ENCODE peak calls at places on chromosomes 4 and X, in eight cellular contexts. B, V, P, A, W, J, D and S are unnamed samples.

GRCh38 chr4:11698033-11698432 is 269.3 kb upstream of the HS3ST1 start:
- DNase-seq in B (no peak), V (no peak), P (no peak), A (no peak), W (no peak), J (peak), D (no peak), S (no peak)

GRCh38 chrX:11792461-11793421 is 34.7 kb downstream of the MSL3 start:
- DNase-seq in B (peak), V (no peak), P (no peak), A (peak), W (no peak), J (peak), D (no peak), S (no peak)

GRCh38 chr4:102620697-102621497 is 119.7 kb downstream of the NFKB1 start:
- DNase-seq in B (peak), V (no peak), P (no peak), A (peak), W (no peak), J (peak), D (no peak), S (no peak)

GRCh38 chr4:103915224-103915869 is 195.6 kb upstream of the TACR3 start:
- DNase-seq in B (peak), V (no peak), P (no peak), A (peak), W (no peak), J (no peak), D (no peak), S (no peak)

GRCh38 chrX:17564689-17565409 is 172.4 kb upstream of the SCML1 start:
- DNase-seq in B (no peak), V (no peak), P (peak), A (no peak), W (no peak), J (no peak), D (peak), S (no peak)

GRCh38 chrX:45517090-45517973 is 316.7 kb upstream of the DIPK2B start:
- DNase-seq in B (peak), V (no peak), P (no peak), A (no peak), W (no peak), J (no peak), D (no peak), S (no peak)

GRCh38 chr4:110618091-110619000 is 4.5 kb downstream of the PITX2 start:
- DNase-seq in B (peak), V (peak), P (no peak), A (no peak), W (peak), J (no peak), D (peak), S (no peak)

GRCh38 chr4:101031971-101032370 is 315.4 kb downstream of the PPP3CA start:
- DNase-seq in B (no peak), V (no peak), P (no peak), A (no peak), W (peak), J (no peak), D (no peak), S (no peak)

GRCh38 chr4:30727409-30727808 is 7.2 kb downstream of the PCDH7 start:
- DNase-seq in B (no peak), V (no peak), P (no peak), A (no peak), W (no peak), J (no peak), D (no peak), S (no peak)

GRCh38 chr4:5638976-5639375 is 69.4 kb downstream of the EVC2 start:
- DNase-seq in B (peak), V (no peak), P (no peak), A (no peak), W (no peak), J (no peak), D (no peak), S (no peak)

GRCh38 chr4:82415922-82416365 is 14.3 kb downstream of the HNRNPDL start:
- DNase-seq in B (no peak), V (no peak), P (no peak), A (no peak), W (no peak), J (no peak), D (no peak), S (no peak)

GRCh38 chr4:174828845-174829701 is at the start of gene GLRA3:
- DNase-seq in B (peak), V (peak), P (peak), A (peak), W (peak), J (peak), D (peak), S (no peak)

GRCh38 chrX:154368630-154369452 is 5.6 kb downstream of the FLNA start:
- DNase-seq in B (peak), V (peak), P (peak), A (peak), W (peak), J (peak), D (peak), S (peak)

GRCh38 chr4:152512483-152512882 is 23.4 kb downstream of the FBXW7 start:
- DNase-seq in B (no peak), V (no peak), P (no peak), A (no peak), W (no peak), J (no peak), D (no peak), S (no peak)

GRCh38 chr4:78149737-78150136 is 92.6 kb downstream of the FRAS1 start:
- DNase-seq in B (no peak), V (no peak), P (no peak), A (no peak), W (peak), J (no peak), D (no peak), S (no peak)

GRCh38 chrX:45743081-45743533 is 542.4 kb upstream of the DIPK2B start:
- DNase-seq in B (peak), V (no peak), P (no peak), A (no peak), W (peak), J (no peak), D (no peak), S (no peak)

GRCh38 chr4:77308843-77309242 is 151.8 kb downstream of the CCNG2 start:
- DNase-seq in B (peak), V (no peak), P (no peak), A (peak), W (no peak), J (no peak), D (no peak), S (no peak)

GRCh38 chrX:71227370-71228062 is 4.5 kb downstream of the GJB1 start:
- DNase-seq in B (no peak), V (no peak), P (no peak), A (no peak), W (no peak), J (no peak), D (no peak), S (no peak)

GRCh38 chr4:116361782-116362181 is 723.6 kb downstream of the TRAM1L1 start:
- DNase-seq in B (no peak), V (no peak), P (no peak), A (no peak), W (no peak), J (no peak), D (no peak), S (no peak)

GRCh38 chrX:106300239-106300638 is 132.1 kb downstream of the PWWP3B start:
- DNase-seq in B (peak), V (no peak), P (no peak), A (no peak), W (no peak), J (no peak), D (no peak), S (no peak)

GRCh38 chr4:76235915-76236314 is 15.6 kb upstream of the FAM47E start:
- DNase-seq in B (peak), V (no peak), P (no peak), A (no peak), W (no peak), J (no peak), D (no peak), S (no peak)

GRCh38 chrX:145405012-145405411 is 157.7 kb downstream of the SPANXN1 start:
- DNase-seq in B (peak), V (no peak), P (no peak), A (peak), W (peak), J (no peak), D (no peak), S (no peak)

GRCh38 chr4:78057135-78057599 is at the start of gene FRAS1:
- DNase-seq in B (peak), V (peak), P (peak), A (peak), W (peak), J (no peak), D (peak), S (no peak)

GRCh38 chr4:47668810-47669408 is 169.0 kb downstream of the CORIN start:
- DNase-seq in B (peak), V (no peak), P (no peak), A (peak), W (no peak), J (no peak), D (no peak), S (no peak)

GRCh38 chr4:140052050-140052449 is 101.9 kb downstream of the MAML3 start:
- DNase-seq in B (peak), V (no peak), P (peak), A (peak), W (peak), J (peak), D (peak), S (no peak)

GRCh38 chrX:4710618-4711433 is 997.4 kb upstream of the PRKX start:
- DNase-seq in B (no peak), V (no peak), P (no peak), A (no peak), W (peak), J (peak), D (no peak), S (no peak)

GRCh38 chr4:40729555-40729954 is 20.2 kb upstream of the NSUN7 start:
- DNase-seq in B (no peak), V (no peak), P (no peak), A (no peak), W (no peak), J (no peak), D (no peak), S (no peak)

GRCh38 chr4:153151535-153152452 is 52.4 kb upstream of the TRIM2 start:
- DNase-seq in B (peak), V (peak), P (no peak), A (no peak), W (peak), J (peak), D (no peak), S (no peak)

GRCh38 chr4:152588869-152589268 is 53.0 kb upstream of the FBXW7 start:
- DNase-seq in B (no peak), V (no peak), P (no peak), A (no peak), W (no peak), J (no peak), D (no peak), S (no peak)

GRCh38 chr4:138239496-138239895 is 2.7 kb downstream of the SLC7A11 start:
- DNase-seq in B (peak), V (no peak), P (no peak), A (no peak), W (no peak), J (no peak), D (no peak), S (no peak)

GRCh38 chrX:10531927-10532326 is 88.5 kb downstream of the MID1 start:
- DNase-seq in B (no peak), V (no peak), P (no peak), A (no peak), W (no peak), J (no peak), D (no peak), S (no peak)

GRCh38 chr4:52552778-52553177 is 106.3 kb downstream of the USP46 start:
- DNase-seq in B (peak), V (no peak), P (no peak), A (no peak), W (no peak), J (no peak), D (no peak), S (no peak)

GRCh38 chrX:2561461-2561860 is 60.7 kb upstream of the DHRSX start:
- DNase-seq in B (no peak), V (no peak), P (no peak), A (no peak), W (no peak), J (no peak), D (no peak), S (no peak)

GRCh38 chr4:147542229-147542990 is 61.5 kb downstream of the EDNRA start:
- DNase-seq in B (peak), V (no peak), P (no peak), A (no peak), W (no peak), J (no peak), D (no peak), S (no peak)

GRCh38 chr4:98996056-98996941 is 778 bp downstream of the METAP1 start:
- DNase-seq in B (peak), V (no peak), P (no peak), A (peak), W (peak), J (no peak), D (no peak), S (no peak)

GRCh38 chrX:45845142-45845541 is 644.5 kb upstream of the DIPK2B start:
- DNase-seq in B (no peak), V (no peak), P (no peak), A (no peak), W (no peak), J (no peak), D (no peak), S (no peak)

GRCh38 chrX:106397788-106398538 is 213.8 kb upstream of the RADX start:
- DNase-seq in B (peak), V (no peak), P (no peak), A (peak), W (no peak), J (no peak), D (no peak), S (no peak)

GRCh38 chr4:89136525-89136924 is 25.2 kb downstream of the TIGD2 start:
- DNase-seq in B (peak), V (no peak), P (no peak), A (no peak), W (no peak), J (no peak), D (no peak), S (no peak)

GRCh38 chr4:150717952-150718351 is 136.0 kb downstream of the MAB21L2 start:
- DNase-seq in B (no peak), V (no peak), P (no peak), A (no peak), W (no peak), J (no peak), D (no peak), S (no peak)

GRCh38 chr4:150725957-150726523 is 144.1 kb downstream of the MAB21L2 start:
- DNase-seq in B (no peak), V (no peak), P (no peak), A (no peak), W (no peak), J (no peak), D (no peak), S (no peak)

GRCh38 chr4:150723727-150724411 is 141.9 kb downstream of the MAB21L2 start:
- DNase-seq in B (no peak), V (no peak), P (no peak), A (no peak), W (no peak), J (no peak), D (no peak), S (no peak)

GRCh38 chr4:150720973-150721518 is 139.1 kb downstream of the MAB21L2 start:
- DNase-seq in B (no peak), V (no peak), P (no peak), A (no peak), W (no peak), J (no peak), D (no peak), S (no peak)

DNA sequence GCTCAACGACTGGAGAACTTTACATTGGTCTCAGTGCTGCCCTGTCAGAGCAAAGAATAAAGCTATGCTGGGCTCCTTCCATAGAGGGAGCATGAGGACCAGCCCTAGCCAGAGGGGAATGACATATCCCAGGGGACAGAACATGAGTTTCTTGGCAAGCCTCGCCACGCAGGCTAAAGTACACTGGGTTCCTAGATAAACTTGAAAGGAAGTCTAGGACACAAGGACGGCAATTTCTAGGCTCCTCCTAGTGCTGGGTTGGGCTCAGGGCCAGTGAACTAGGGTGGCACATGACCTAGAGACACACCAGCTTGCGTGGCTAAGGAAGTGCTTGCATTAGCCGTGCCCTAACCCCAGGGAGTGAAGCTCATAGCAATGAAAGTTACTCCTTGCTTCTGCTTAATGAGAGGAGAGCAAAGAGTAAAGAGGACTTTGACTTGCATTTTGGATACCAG is 141.0 kb downstream of the MAB21L2 start:
- DNase-seq in B (peak), V (no peak), P (peak), A (no peak), W (peak), J (peak), D (peak), S (peak)
- TF ChIP-seq CTCF in B (no peak), V (no peak), P (no peak), A (no peak), W (peak), J (peak), D (peak), S (peak)

GRCh38 chrX:31423575-31424284 is 351.9 kb upstream of the FTHL17 start:
- DNase-seq in B (peak), V (peak), P (peak), A (peak), W (peak), J (peak), D (no peak), S (no peak)
- TF ChIP-seq CTCF in B (peak), V (no peak), P (no peak), A (peak), W (peak), J (no peak), D (peak), S (no peak)

GRCh38 chr4:168390041-168390440 is 71.5 kb upstream of the DDX60 start:
- DNase-seq in B (no peak), V (no peak), P (no peak), A (no peak), W (no peak), J (no peak), D (no peak), S (no peak)
- TF ChIP-seq CTCF in B (no peak), V (no peak), P (no peak), A (no peak), W (no peak), J (no peak), D (no peak), S (no peak)

GRCh38 chr4:124869978-124870495 is 157.5 kb upstream of the ANKRD50 start:
- DNase-seq in B (no peak), V (no peak), P (no peak), A (no peak), W (no peak), J (no peak), D (no peak), S (no peak)

GRCh38 chr4:124874172-124874450 is 161.6 kb upstream of the ANKRD50 start:
- DNase-seq in B (no peak), V (no peak), P (no peak), A (no peak), W (no peak), J (no peak), D (no peak), S (no peak)

GRCh38 chr4:124872659-124873058 is 160.1 kb upstream of the ANKRD50 start:
- DNase-seq in B (no peak), V (no peak), P (no peak), A (no peak), W (no peak), J (no peak), D (no peak), S (no peak)

GRCh38 chr4:124868495-124868894 is 156.0 kb upstream of the ANKRD50 start:
- DNase-seq in B (peak), V (no peak), P (no peak), A (no peak), W (no peak), J (no peak), D (no peak), S (no peak)

GRCh38 chr4:124873361-124874171 is 161.0 kb upstream of the ANKRD50 start:
- DNase-seq in B (no peak), V (no peak), P (no peak), A (no peak), W (no peak), J (no peak), D (no peak), S (no peak)
- TF ChIP-seq CTCF in B (no peak), V (no peak), P (no peak), A (no peak), W (no peak), J (no peak), D (no peak), S (no peak)

DNA sequence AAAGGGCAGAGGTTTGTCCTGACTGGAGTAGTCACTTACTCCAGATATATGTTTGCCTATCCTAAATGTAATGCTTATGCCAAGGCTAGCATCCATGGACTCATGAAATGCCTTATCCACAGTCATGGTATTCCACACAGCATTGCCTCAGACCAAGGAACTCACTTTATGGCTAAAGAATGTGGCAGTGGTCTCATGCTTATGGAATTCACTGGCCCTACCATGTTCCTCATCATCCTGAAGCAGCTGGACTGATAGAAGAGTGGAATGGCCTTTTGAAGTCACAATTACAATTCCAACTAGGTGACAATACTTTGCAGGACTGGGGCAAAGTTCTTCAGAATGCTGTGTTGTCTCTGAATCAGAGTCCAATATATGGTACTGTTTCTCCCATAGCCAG is 1014.8 kb downstream of the RAPGEF2 start:
- DNase-seq in B (no peak), V (no peak), P (no peak), A (no peak), W (no peak), J (no peak), D (no peak), S (no peak)
- TF ChIP-seq CTCF in B (no peak), V (no peak), P (no peak), A (no peak), W (no peak), J (no peak), D (no peak), S (no peak)

DNA sequence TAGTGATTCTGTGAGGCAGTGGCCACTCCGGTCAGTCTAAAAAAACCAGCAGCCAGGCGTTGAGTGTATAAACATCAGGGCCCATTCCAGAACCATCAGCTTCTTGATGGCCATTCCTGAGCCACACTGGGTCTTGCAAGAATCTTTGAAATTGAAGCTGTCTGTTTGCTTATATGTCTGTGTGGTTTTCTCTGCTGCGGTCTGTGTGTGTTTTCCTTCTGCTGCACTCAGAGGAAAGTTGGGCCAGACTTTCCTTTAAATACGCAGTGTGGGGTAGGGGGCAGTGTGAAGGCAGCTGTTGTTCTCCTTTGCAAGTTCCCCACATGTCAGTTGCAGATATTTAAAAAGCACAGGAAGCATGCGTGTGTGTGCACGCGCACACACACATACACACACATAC is 32.2 kb downstream of the CCKAR start:
- DNase-seq in B (no peak), V (no peak), P (no peak), A (peak), W (no peak), J (no peak), D (no peak), S (no peak)
- TF ChIP-seq CTCF in B (no peak), V (no peak), P (no peak), A (peak), W (no peak), J (no peak), D (no peak), S (no peak)

DNA sequence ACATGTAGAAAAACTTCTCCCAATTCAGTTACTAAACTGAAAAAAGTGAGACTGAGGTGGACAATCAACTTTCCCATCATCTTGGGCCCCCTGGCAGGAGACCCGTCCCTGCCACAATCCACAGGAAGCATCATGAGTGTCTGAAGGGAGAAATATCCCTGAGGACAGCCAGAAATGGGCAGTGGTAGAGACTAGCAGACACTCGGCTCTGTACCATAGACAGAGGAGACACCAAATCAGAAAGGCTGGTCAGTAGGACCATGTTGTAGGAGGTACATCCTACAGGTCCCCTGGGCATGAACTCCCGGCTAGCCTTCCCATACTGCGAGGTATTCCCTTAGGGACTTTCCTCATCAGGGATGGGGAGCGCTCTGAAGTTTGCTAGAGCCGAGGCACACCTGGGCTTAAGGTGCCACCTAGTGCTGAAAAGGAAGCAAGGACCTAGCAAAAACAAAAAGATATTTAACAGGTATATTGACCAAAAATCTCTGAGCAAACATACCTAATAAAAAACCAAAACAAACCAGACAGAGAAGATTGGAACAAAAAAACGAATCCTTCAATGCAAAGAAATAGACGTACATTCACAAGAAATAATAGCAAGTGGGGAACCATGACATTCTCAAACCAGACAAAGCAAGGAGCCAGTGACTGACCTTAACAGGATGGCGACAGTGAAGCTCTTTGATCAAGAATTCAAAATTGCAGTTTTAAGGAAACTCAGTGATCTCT is 55.6 kb downstream of the HAUS3 start:
- DNase-seq in B (peak), V (no peak), P (no peak), A (peak), W (peak), J (peak), D (no peak), S (no peak)
- TF ChIP-seq CTCF in B (peak), V (no peak), P (no peak), A (peak), W (peak), J (peak), D (peak), S (no peak)